ENCODE peak calls at places on chromosomes 7 and 10, in seven cellular contexts. T is astrocyte of the cerebellum, Y is tibial nerve, Z is NB4, P is kidney, B is colonic mucosa, A is nephron progenitor cell. V is an unnamed sample.

GRCh38 chr7:83588602-83589240 is 60.2 kb downstream of the SEMA3E start:
- DNase-seq in B (no peak), Y (no peak), A (no peak), P (no peak), T (no peak), Z (peak), V (no peak)

GRCh38 chr7:81162771-81163525 is 244.1 kb upstream of the SEMA3C start:
- DNase-seq in Z (peak), T (no peak), P (no peak), Y (no peak), B (no peak), A (no peak), V (no peak)

GRCh38 chr10:31359979-31360378 is 41.0 kb downstream of the ZEB1 start:
- DNase-seq in Z (no peak), P (no peak), T (no peak), Y (no peak), A (no peak), B (no peak), V (no peak)

GRCh38 chr10:85811405-85811804 is 555.2 kb downstream of the GRID1 start:
- DNase-seq in T (no peak), Z (no peak), Y (no peak), P (no peak), A (no peak), B (no peak), V (no peak)

GRCh38 chr10:12299222-12299973 is 49.9 kb upstream of the CAMK1D start:
- DNase-seq in T (no peak), A (no peak), Y (no peak), B (no peak), P (no peak), Z (no peak), V (no peak)

GRCh38 chr7:11492307-11492706 is 339.7 kb downstream of the THSD7A start:
- DNase-seq in Z (peak), Y (no peak), P (no peak), T (no peak), A (no peak), B (no peak), V (no peak)

GRCh38 chr10:122421054-122421625 is 33.3 kb upstream of the ARMS2 start:
- DNase-seq in Y (no peak), A (no peak), P (no peak), B (no peak), Z (no peak), T (no peak), V (no peak)

GRCh38 chr7:80533287-80533686 is 21.4 kb upstream of the GNAT3 start:
- DNase-seq in P (no peak), T (no peak), A (no peak), Y (no peak), Z (no peak), B (no peak), V (no peak)

GRCh38 chr7:114104035-114104434 is 185.2 kb upstream of the PPP1R3A start:
- DNase-seq in Y (no peak), B (no peak), P (no peak), Z (no peak), T (no peak), A (no peak), V (no peak)

GRCh38 chr10:129973674-129974059 is 9.6 kb upstream of the EBF3 start:
- DNase-seq in A (no peak), Z (no peak), P (peak), Y (no peak), T (no peak), B (no peak), V (no peak)

GRCh38 chr10:3961082-3961481 is 176.1 kb upstream of the KLF6 start:
- DNase-seq in Y (no peak), Z (no peak), A (no peak), P (no peak), B (no peak), T (no peak), V (no peak)

DNA sequence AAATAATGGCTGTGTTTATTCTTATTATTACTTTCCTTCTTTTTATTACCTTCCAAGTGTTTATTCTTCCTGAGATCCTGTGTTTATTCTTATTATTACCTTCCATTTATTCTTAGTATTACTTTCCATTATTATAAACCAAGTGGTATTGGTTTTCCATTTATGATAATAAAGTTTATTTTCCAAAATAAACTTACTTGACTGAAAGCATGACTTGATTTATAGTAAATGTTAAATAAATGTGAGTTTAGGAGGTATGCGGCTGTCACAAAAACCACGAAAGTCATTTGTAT is 20.2 kb downstream of the WIPF3 start:
- DNase-seq in B (no peak), P (no peak), A (no peak), T (no peak), Z (no peak), Y (no peak), V (no peak)
- TF ChIP-seq CTCF in B (no peak), P (no peak), A (no peak), T (no peak), Z (no peak), Y (no peak), V (no peak)

GRCh38 chr10:112471878-112472487 is 25.0 kb downstream of the VTI1A start:
- DNase-seq in B (no peak), Z (peak), Y (no peak), P (no peak), A (no peak), T (peak), V (no peak)

GRCh38 chr10:112475565-112476233 is 28.7 kb downstream of the VTI1A start:
- DNase-seq in A (no peak), P (no peak), B (no peak), Z (no peak), Y (no peak), T (peak), V (no peak)
- TF ChIP-seq CTCF in A (peak), P (peak), B (peak), Z (peak), Y (peak), T (peak), V (peak)

DNA sequence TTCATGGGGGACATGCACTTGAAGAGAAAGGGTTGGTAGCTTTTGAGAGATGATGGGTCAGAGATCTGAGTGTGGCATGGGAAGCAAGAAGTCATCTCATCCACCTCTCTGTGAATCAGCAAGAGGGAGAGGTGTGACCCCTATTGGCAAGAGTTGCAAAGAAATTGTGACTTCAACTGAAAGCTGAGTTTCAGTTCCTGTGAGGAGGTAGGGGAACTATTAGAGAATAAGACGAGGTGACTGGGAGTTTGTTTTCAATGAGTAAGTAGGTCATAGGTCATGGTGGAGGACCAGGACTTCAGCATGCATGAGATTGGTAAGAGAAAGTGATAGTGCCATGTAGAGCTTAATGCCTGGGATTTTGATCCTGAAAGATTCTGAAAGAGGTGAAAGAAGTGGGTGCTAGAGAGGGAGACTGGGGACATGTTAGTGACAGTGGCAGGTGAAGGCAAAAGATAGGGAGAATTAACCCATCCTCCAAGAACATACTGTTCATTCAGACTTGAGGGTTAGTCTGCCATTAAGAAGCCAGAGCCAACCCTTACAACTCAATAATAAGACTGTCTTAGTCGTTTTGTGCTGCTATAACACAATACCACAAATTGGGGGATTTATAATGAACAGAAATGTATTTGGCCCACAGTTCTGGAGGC is 75.5 kb upstream of the CAPZA2 start:
- DNase-seq in Z (peak), B (no peak), T (no peak), A (no peak), P (no peak), Y (no peak), V (no peak)
- TF ChIP-seq CTCF in Z (peak), B (no peak), T (peak), A (no peak), P (peak), Y (no peak), V (no peak)

GRCh38 chr10:132359305-132360040 is 27.5 kb downstream of the LRRC27 start:
- DNase-seq in B (no peak), P (no peak), Z (no peak), Y (no peak), T (no peak), A (no peak), V (no peak)
- TF ChIP-seq CTCF in B (no peak), P (no peak), Z (no peak), Y (no peak), T (no peak), A (no peak), V (no peak)

V was measured in thoracic aorta.